ENCODE peak calls at places on chromosomes 6 and 20, in four cellular contexts. G is GM12891, N is GM12878, B is HepG2. S is an unnamed sample.

GRCh38 chr6:52574709-52575489 is 2.0 kb downstream of the TRAM2 start:
- DNase-seq in G (peak; percentile 65), N (peak; percentile 36), B (no peak), S (no peak)

GRCh38 chr6:131727868-131728267 is 17.1 kb upstream of the CTAGE9 start:
- DNase-seq in G (no peak), N (no peak), B (peak; percentile 45), S (no peak)

GRCh38 chr6:6918216-6918983 is 189.4 kb upstream of the RREB1 start:
- DNase-seq in G (peak; percentile 49), N (peak; percentile 91), B (no peak), S (peak; percentile 50)

GRCh38 chr6:79710127-79710526 is 79.0 kb downstream of the SH3BGRL2 start:
- DNase-seq in G (no peak), N (no peak), B (no peak), S (no peak)

GRCh38 chr6:157570104-157570503 is 189.1 kb downstream of the ZDHHC14 start:
- DNase-seq in G (no peak), N (no peak), B (peak; percentile 65), S (no peak)

GRCh38 chr20:46214831-46215488 is 93.3 kb downstream of the CDH22 start:
- DNase-seq in G (no peak), N (no peak), B (no peak), S (no peak)

GRCh38 chr20:46260480-46260879 is 47.8 kb downstream of the CDH22 start:
- DNase-seq in G (no peak), N (no peak), B (no peak), S (no peak)

GRCh38 chr6:141483561-141484061 is 649.1 kb upstream of the GJE1 start:
- DNase-seq in G (peak; percentile 16), N (peak; percentile 85), B (no peak), S (no peak)

GRCh38 chr6:45422541-45423110 is 44.9 kb upstream of the SUPT3H start:
- DNase-seq in G (no peak), N (no peak), B (no peak), S (no peak)

GRCh38 chr20:57383447-57384347 is 7.5 kb upstream of the RBM38 start:
- DNase-seq in G (no peak), N (no peak), B (no peak), S (no peak)

GRCh38 chr6:26268659-26269402 is 96.2 kb upstream of the BTN3A2 start:
- DNase-seq in G (no peak), N (no peak), B (peak; percentile 22), S (no peak)

GRCh38 chr6:76852776-76853175 is 610.5 kb downstream of the HTR1B start:
- DNase-seq in G (no peak), N (no peak), B (no peak), S (no peak)

GRCh38 chr6:34331361-34332050 is 61.0 kb downstream of the NUDT3 start:
- DNase-seq in G (no peak), N (no peak), B (no peak), S (no peak)

GRCh38 chr20:50005378-50006020 is 22.7 kb downstream of the SNAI1 start:
- DNase-seq in G (no peak), N (no peak), B (no peak), S (no peak)

GRCh38 chr6:36056178-36056577 is 28.6 kb downstream of the MAPK14 start:
- DNase-seq in G (no peak), N (no peak), B (no peak), S (no peak)

GRCh38 chr6:112690497-112691202 is 343.5 kb downstream of the RFPL4B start:
- DNase-seq in G (no peak), N (no peak), B (no peak), S (no peak)

GRCh38 chr6:56432194-56432593 is 184.8 kb upstream of the COL21A1 start:
- DNase-seq in G (no peak), N (no peak), B (no peak), S (no peak)

GRCh38 chr6:114735118-114735730 is 392.4 kb upstream of the HS3ST5 start:
- DNase-seq in G (no peak), N (no peak), B (no peak), S (no peak)

GRCh38 chr6:75086236-75086635 is 119.6 kb downstream of the COL12A1 start:
- DNase-seq in G (no peak), N (no peak), B (no peak), S (no peak)

DNA sequence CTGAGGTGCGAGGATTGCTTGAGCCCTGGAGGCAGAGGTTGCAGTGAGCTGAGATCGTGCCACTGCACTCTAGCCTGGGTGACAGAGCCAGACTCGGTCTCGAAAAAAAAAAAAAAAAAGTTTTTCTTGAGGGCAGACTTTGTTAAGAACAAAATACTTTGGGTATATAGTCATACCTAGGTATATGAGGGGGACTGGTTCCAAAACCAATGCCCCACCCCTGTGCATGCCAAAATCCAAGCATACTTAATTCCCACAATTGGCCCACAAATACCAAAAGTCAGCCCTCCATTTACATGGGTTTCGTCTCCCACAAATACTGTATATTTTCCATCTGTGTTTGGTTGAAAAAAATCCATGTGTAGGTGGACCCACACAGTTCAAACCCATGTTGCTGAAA is 119.9 kb downstream of the INSM1 start:
- DNase-seq in G (no peak), N (no peak), B (no peak), S (no peak)
- TF ChIP-seq TAF1 in G (no peak), N (no peak), B (no peak), S (no peak)

DNA sequence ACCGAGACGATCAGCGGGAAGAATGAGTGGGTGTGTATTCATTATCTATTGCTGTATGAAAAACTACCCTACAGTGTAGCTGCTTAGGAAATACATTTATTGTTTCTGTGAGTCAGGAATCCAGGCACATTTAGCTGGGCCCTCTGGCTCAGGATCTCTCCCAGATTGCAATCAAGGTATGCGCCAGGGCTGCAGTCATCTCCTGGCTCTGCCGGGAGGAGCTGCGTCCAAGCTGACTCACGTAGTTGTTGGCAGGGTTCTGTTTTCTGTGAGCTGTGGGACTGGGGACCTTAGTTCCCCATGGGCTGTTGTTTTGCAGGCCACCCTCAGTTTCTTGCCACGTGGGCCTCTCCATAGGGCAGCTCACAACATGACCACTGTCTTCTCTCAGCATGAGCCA is 68.2 kb upstream of the FUCA2 start:
- DNase-seq in G (no peak), N (no peak), B (no peak), S (no peak)
- TF ChIP-seq POLR2AphosphoS5 in G (no peak), N (no peak), B (no peak), S (no peak)

DNA sequence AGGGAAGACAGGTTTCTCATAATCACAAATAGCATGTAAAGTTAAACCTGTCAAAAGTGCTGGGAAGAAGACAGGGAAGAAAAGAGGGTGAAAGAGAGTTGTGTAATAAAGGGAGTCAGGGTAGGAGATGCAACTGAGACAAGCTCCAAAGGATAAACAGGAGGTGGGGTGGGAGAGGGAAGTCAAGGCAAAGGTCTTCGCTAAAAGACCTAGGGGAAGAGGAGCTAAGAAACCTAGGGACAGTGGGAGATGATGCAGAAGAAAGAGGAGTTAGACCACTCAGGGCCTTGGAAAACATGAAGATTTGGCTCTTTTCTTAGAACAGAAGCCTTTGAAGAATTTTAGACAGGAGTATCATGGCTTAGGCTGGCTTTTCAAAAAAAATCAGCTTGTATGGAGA is 7.0 kb downstream of the PRR3 start:
- DNase-seq in G (no peak), N (no peak), B (no peak), S (no peak)
- TF ChIP-seq POLR2A in G (no peak), N (no peak), B (no peak), S (no peak)

GRCh38 chr6:31664790-31665500 is at the start of gene GPANK1:
- DNase-seq in G (peak; percentile 67), N (peak; percentile 87), B (peak; percentile 95), S (peak; percentile 64)
- TF ChIP-seq TAF1 in G (peak; percentile 45), N (peak; percentile 72), B (peak; percentile 42), S (no peak)

DNA sequence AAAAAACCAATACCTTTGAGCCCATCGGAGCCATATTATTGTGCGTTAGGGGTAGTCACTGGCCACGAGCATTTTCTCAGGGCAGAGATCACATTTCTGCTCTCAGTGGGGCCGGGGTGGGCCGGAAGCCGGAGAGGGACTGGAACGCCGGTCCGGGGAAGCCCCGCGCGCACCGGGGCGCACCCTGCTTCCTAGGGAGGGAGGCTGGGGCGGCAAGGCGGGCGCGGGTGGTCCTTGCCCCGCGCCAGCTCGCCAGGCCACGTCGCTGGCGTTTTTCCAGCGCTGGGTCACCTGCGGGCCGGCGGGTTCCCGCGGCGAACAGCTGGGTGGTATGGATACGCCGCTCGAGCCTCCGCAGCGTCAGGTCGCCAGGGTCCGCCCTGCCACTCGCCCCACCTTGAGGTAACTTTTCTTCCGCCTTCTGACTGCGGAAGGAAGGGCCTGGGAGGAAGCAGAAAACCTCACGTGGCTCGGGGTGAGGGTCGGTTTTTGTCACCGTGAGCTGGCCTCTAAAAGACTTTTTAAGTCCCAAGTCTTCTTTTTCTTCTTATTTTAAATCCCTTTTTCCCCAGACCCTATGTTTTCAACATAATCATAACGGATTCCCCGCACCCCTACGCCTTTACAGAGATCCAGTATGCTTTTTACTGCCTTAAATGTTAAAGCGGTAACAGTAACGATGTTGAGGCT is 2.7 kb upstream of the EEF1A1 start:
- DNase-seq in G (peak; percentile 45), N (no peak), B (peak; percentile 66), S (peak; percentile 52)
- TF ChIP-seq POLR2AphosphoS5 in G (peak; percentile 76), N (peak; percentile 91), B (peak; percentile 68), S (peak; percentile 87)

GRCh38 chr20:36956674-36957073 is 5.2 kb upstream of the SAMHD1 start:
- DNase-seq in G (no peak), N (no peak), B (no peak), S (no peak)

GRCh38 chr20:36951977-36952738 is 650 bp upstream of the SAMHD1 start:
- DNase-seq in G (no peak), N (no peak), B (no peak), S (no peak)

GRCh38 chr20:36950432-36951197 is 893 bp downstream of the SAMHD1 start:
- DNase-seq in G (no peak), N (no peak), B (no peak), S (no peak)

DNA sequence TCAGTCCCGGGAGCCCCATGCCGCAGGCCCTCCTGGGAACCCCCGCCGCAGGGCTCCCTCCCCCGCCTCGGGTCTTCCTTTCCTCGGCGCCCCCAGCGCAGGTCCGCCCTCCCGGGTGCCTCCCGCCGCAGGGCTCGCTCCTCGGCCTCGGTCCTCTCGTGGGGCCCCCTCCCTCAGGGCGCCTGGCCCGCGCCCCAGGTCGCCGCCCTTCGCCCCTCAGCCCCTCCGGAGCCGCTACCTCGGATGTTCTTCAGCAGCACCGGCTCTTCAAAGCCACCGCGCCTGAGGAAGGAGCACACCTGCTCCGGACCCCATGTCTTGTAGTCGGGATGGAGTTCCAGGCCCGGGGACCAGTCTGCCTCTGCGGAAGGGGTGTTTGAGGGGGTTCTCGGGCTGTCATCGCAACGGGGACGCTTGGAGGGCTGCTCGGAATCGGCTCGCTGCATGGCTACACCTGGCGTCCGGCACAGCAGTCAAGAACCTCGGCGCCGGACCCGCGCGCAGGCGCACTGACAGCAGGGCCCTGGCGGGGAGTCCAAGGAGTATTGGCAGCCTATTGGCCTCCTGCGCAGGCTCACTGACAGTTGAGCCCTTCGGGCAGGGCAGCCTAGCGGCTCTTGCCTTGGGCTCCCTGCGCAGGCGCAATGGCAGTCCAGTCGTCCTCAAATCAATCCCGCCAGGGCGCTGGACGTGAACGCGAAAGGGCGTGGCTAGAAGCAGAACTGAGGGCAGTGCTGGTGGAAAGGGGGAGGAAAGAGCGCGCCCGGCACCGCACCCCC is at the start of gene SAMHD1:
- DNase-seq in G (peak; percentile 99), N (peak; percentile 96), B (peak; percentile 100), S (peak; percentile 99)
- TF ChIP-seq POLR2A in G (peak; percentile 52), N (peak; percentile 75), B (peak; percentile 95), S (peak; percentile 73)

GRCh38 chr20:9672976-9673375 is 158.6 kb downstream of the LAMP5 start:
- DNase-seq in G (no peak), N (no peak), B (no peak), S (no peak)
- TF ChIP-seq TAF1 in G (no peak), N (no peak), B (no peak), S (no peak)

GRCh38 chr6:170152111-170152926 is 138.6 kb downstream of the DLL1 start:
- DNase-seq in G (no peak), N (no peak), B (no peak), S (no peak)
- TF ChIP-seq POLR2AphosphoS5 in G (no peak), N (no peak), B (no peak), S (no peak)